ENCODE peak calls at places on chromosome 2, in four cellular contexts. A is A549, T is breast epithelium, N is RCC 7860. U is an unnamed sample.
A peak's percentile ranks its signal among the peaks of the same experiment; 100 is the strongest.

GRCh38 chr2:145829931-145830330 is 1310.0 kb upstream of the ZEB2 start:
- DNase-seq in A (no peak), T (no peak), N (no peak), U (no peak)

GRCh38 chr2:120456867-120457266 is 110.9 kb downstream of the INHBB start:
- DNase-seq in A (peak; percentile 29), T (no peak), N (no peak), U (no peak)

GRCh38 chr2:174625031-174625430 is 27.4 kb upstream of the WIPF1 start:
- DNase-seq in A (no peak), T (no peak), N (no peak), U (no peak)

GRCh38 chr2:76870581-76870980 is 651.6 kb downstream of the LRRTM4 start:
- DNase-seq in A (no peak), T (no peak), N (no peak), U (no peak)

GRCh38 chr2:225788571-225788970 is 389.1 kb downstream of the NYAP2 start:
- DNase-seq in A (no peak), T (no peak), N (no peak), U (no peak)

GRCh38 chr2:233063269-233063975 is 3.3 kb downstream of the INPP5D start:
- DNase-seq in A (no peak), T (peak; percentile 25), N (no peak), U (no peak)

GRCh38 chr2:101697794-101698418 is 399 bp downstream of the MAP4K4 start:
- DNase-seq in A (no peak), T (no peak), N (no peak), U (peak; percentile 45)

GRCh38 chr2:159140070-159140774 is 146.3 kb downstream of the WDSUB1 start:
- DNase-seq in A (no peak), T (no peak), N (peak; percentile 29), U (no peak)

U was measured in NCI-H2227 treated with DMSO at 0.1 percent for 48 hours.